ENCODE peak calls at places on chromosomes 7 and 10, in seven cellular contexts. P, A, I, C, D, L and S are unnamed samples.

GRCh38 chr7:30301751-30302150 is 17.4 kb downstream of the ZNRF2 start:
- DNase-seq in P (no peak), A (no peak), I (no peak), C (no peak), D (no peak), L (no peak), S (no peak)

GRCh38 chr10:63390521-63390920 is 75.3 kb downstream of the JMJD1C start:
- DNase-seq in P (no peak), A (no peak), I (no peak), C (no peak), D (no peak), L (no peak), S (no peak)

GRCh38 chr7:99733448-99733847 is 1.5 kb downstream of the CYP3A7 start:
- DNase-seq in P (no peak), A (no peak), I (no peak), C (no peak), D (no peak), L (no peak), S (no peak)

GRCh38 chr10:127619550-127619949 is 70.4 kb downstream of the NPS start:
- DNase-seq in P (no peak), A (no peak), I (no peak), C (no peak), D (peak; percentile 91), L (no peak), S (no peak)

GRCh38 chr7:57867884-57868701 is 418.1 kb downstream of the ZNF716 start:
- DNase-seq in P (no peak), A (no peak), I (peak; percentile 53), C (peak; percentile 60), D (no peak), L (peak; percentile 34), S (no peak)

GRCh38 chr7:157627646-157628045 is 290.8 kb downstream of the DNAJB6 start:
- DNase-seq in P (no peak), A (no peak), I (no peak), C (no peak), D (no peak), L (no peak), S (no peak)

GRCh38 chr10:101217450-101218281 is 11.6 kb downstream of the LBX1 start:
- DNase-seq in P (no peak), A (no peak), I (no peak), C (peak; percentile 88), D (no peak), L (no peak), S (peak; percentile 26)

GRCh38 chr10:102111276-102111675 is 8.9 kb downstream of the LDB1 start:
- DNase-seq in P (no peak), A (no peak), I (no peak), C (no peak), D (no peak), L (no peak), S (no peak)

GRCh38 chr7:1224093-1224702 is 8.5 kb upstream of the UNCX start:
- DNase-seq in P (no peak), A (no peak), I (no peak), C (no peak), D (no peak), L (no peak), S (no peak)

GRCh38 chr10:110388682-110389052 is 83.9 kb upstream of the SMNDC1 start:
- DNase-seq in P (no peak), A (no peak), I (peak; percentile 14), C (no peak), D (no peak), L (no peak), S (no peak)

GRCh38 chr10:52568309-52568708 is 204.3 kb downstream of the MBL2 start:
- DNase-seq in P (no peak), A (no peak), I (no peak), C (no peak), D (no peak), L (no peak), S (no peak)

GRCh38 chr10:69573056-69573806 is at the start of gene NEUROG3:
- DNase-seq in P (no peak), A (no peak), I (no peak), C (peak; percentile 71), D (no peak), L (no peak), S (no peak)

GRCh38 chr10:13658864-13659685 is 72.3 kb downstream of the PRPF18 start:
- DNase-seq in P (no peak), A (no peak), I (no peak), C (no peak), D (peak; percentile 60), L (peak; percentile 64), S (no peak)

GRCh38 chr10:124416733-124417132 is 2.0 kb downstream of the OAT start:
- DNase-seq in P (no peak), A (no peak), I (no peak), C (no peak), D (no peak), L (no peak), S (no peak)

GRCh38 chr10:101241840-101242707 is 12.8 kb upstream of the LBX1 start:
- DNase-seq in P (no peak), A (no peak), I (no peak), C (no peak), D (no peak), L (no peak), S (no peak)

GRCh38 chr7:153401795-153402720 is 642.5 kb downstream of the ACTR3B start:
- DNase-seq in P (no peak), A (no peak), I (no peak), C (no peak), D (no peak), L (no peak), S (no peak)

GRCh38 chr10:88493676-88494483 is 89.2 kb downstream of the RNLS start:
- DNase-seq in P (no peak), A (no peak), I (no peak), C (no peak), D (no peak), L (no peak), S (no peak)

GRCh38 chr7:19333706-19334105 is 188.5 kb upstream of the FERD3L start:
- DNase-seq in P (no peak), A (no peak), I (no peak), C (no peak), D (no peak), L (no peak), S (no peak)

GRCh38 chr7:30977896-30978564 is 14.3 kb downstream of the GHRHR start:
- DNase-seq in P (peak; percentile 80), A (peak; percentile 33), I (no peak), C (peak; percentile 67), D (peak; percentile 29), L (no peak), S (peak; percentile 77)

GRCh38 chr7:106071999-106072714 is 40.0 kb downstream of the SYPL1 start:
- DNase-seq in P (no peak), A (no peak), I (no peak), C (peak; percentile 71), D (no peak), L (no peak), S (peak; percentile 63)

GRCh38 chr7:24378871-24379608 is 95.0 kb downstream of the NPY start:
- DNase-seq in P (no peak), A (peak; percentile 41), I (no peak), C (no peak), D (no peak), L (peak; percentile 57), S (no peak)

GRCh38 chr7:7996568-7996967 is 28.0 kb downstream of the GLCCI1 start:
- DNase-seq in P (no peak), A (no peak), I (no peak), C (no peak), D (no peak), L (no peak), S (no peak)

GRCh38 chr7:92797693-92798092 is 38.7 kb downstream of the CDK6 start:
- DNase-seq in P (no peak), A (no peak), I (no peak), C (no peak), D (no peak), L (no peak), S (no peak)

GRCh38 chr7:23093546-23093945 is 12.0 kb upstream of the KLHL7 start:
- DNase-seq in P (no peak), A (no peak), I (no peak), C (no peak), D (no peak), L (no peak), S (no peak)
- H3K4me3 ChIP-seq in P (no peak overlapping the region), A (no peak overlapping the region), I (no peak overlapping the region), C (no peak overlapping the region), D (no peak overlapping the region), L (no peak overlapping the region), S (no peak overlapping the region)

GRCh38 chr10:77792155-77792554 is 134.4 kb downstream of the DLG5 start:
- DNase-seq in P (no peak), A (no peak), I (no peak), C (no peak), D (no peak), L (no peak), S (no peak)
- H3K4me3 ChIP-seq in P (no peak overlapping the region), A (no peak overlapping the region), I (no peak overlapping the region), C (no peak overlapping the region), D (no peak overlapping the region), L (no peak overlapping the region), S (no peak overlapping the region)

DNA sequence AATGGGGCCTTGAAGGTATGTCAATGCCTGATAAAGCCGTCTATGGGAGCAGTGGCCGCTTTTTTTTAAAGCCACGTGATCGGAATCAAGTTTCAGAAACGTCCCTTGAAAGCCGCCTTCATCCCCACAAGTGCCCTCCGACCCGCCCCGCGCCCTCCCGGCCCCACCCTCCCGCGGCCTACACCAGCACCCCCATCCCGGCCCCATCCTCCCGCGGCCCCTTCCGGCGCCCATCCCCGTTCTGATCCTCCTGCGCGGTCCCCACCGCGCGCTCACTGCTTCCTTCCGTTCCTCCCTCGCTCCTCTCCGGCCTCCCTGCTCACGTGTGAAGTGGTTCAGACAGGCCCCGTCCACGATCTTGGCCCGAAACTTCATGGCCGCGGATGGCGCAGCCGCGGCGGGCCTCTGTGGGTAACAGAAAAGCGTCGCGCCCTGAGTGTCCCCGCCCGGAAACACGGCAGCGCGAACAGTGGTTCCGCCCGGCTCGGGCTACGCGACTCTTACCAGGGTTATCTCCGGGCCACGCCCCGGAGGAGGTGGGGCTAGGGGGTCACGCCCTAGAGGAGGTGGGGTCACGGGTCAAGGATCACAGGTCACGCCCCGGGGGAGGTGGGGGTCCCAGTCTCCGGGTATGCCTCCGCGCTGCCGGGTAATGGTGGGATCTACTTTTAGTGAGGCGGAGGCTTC is at the start of gene HUS1:
- DNase-seq in P (peak; percentile 98), A (peak; percentile 78), I (peak; percentile 97), C (peak; percentile 98), D (peak; percentile 88), L (peak; percentile 96), S (peak; percentile 89)
- H3K4me3 ChIP-seq in P (peak within 1 kb of the TSS; percentile 84), A (peak within 1 kb of the TSS; percentile 86), I (peak within 1 kb of the TSS; percentile 92), C (peak within 1 kb of the TSS; percentile 87), D (peak within 1 kb of the TSS; percentile 87), L (peak within 1 kb of the TSS; percentile 75), S (peak within 1 kb of the TSS; percentile 63)

GRCh38 chr7:14902589-14902963 is at the start of gene DGKB:
- DNase-seq in P (no peak), A (no peak), I (no peak), C (peak; percentile 52), D (peak; percentile 83), L (peak; percentile 10), S (no peak)
- H3K4me3 ChIP-seq in P (no peak within 1 kb of the TSS), A (no peak within 1 kb of the TSS), I (peak within 1 kb of the TSS; percentile 63), C (peak within 1 kb of the TSS; percentile 54), D (peak within 1 kb of the TSS; percentile 47), L (no peak within 1 kb of the TSS), S (no peak within 1 kb of the TSS)

GRCh38 chr7:97020601-97021442 is 3.8 kb downstream of the DLX5 start:
- DNase-seq in P (no peak), A (no peak), I (no peak), C (no peak), D (no peak), L (no peak), S (no peak)
- H3K4me3 ChIP-seq in P (no peak overlapping the region), A (no peak overlapping the region), I (no peak overlapping the region), C (no peak overlapping the region), D (peak overlapping the region; percentile 22), L (no peak overlapping the region), S (no peak overlapping the region)